ENCODE peak calls at places on chromosome 9, in ten cellular contexts. One of them, this sample, is unnamed.

GRCh38 chr9:673264-673965 is 168.1 kb upstream of the DMRT1 start:
- DNase-seq in tibial nerve: no peak
- DNase-seq in ovary: no peak
- DNase-seq in left ventricle myocardium inferior: no peak
- DNase-seq in tibial artery: no peak
- DNase-seq in brain microvascular endothelial cell: no peak
- DNase-seq in pancreas: no peak
- DNase-seq in neural progenitor cell: no peak
- DNase-seq in lower lobe of right lung: no peak
- DNase-seq in GM23338: no peak
- DNase-seq in this sample: no peak

GRCh38 chr9:82903503-82903902 is 159.4 kb downstream of the RASEF start:
- DNase-seq in brain microvascular endothelial cell: no peak
- DNase-seq in GM23338: peak; percentile 32
- DNase-seq in tibial nerve: no peak
- DNase-seq in pancreas: no peak
- DNase-seq in left ventricle myocardium inferior: no peak
- DNase-seq in ovary: no peak
- DNase-seq in neural progenitor cell: no peak
- DNase-seq in lower lobe of right lung: no peak
- DNase-seq in tibial artery: no peak
- DNase-seq in this sample: no peak

GRCh38 chr9:83980395-83981125 is at the start of gene RMI1:
- DNase-seq in pancreas: peak; percentile 99
- DNase-seq in left ventricle myocardium inferior: peak; percentile 100
- DNase-seq in tibial nerve: peak; percentile 100
- DNase-seq in GM23338: peak; percentile 100
- DNase-seq in lower lobe of right lung: peak; percentile 100
- DNase-seq in tibial artery: peak; percentile 99
- DNase-seq in brain microvascular endothelial cell: peak; percentile 97
- DNase-seq in neural progenitor cell: peak; percentile 100
- DNase-seq in ovary: peak; percentile 100
- DNase-seq in this sample: peak; percentile 76

GRCh38 chr9:3205421-3206095 is 320.2 kb downstream of the RFX3 start:
- DNase-seq in pancreas: no peak
- DNase-seq in lower lobe of right lung: no peak
- DNase-seq in tibial nerve: no peak
- DNase-seq in neural progenitor cell: no peak
- DNase-seq in GM23338: no peak
- DNase-seq in left ventricle myocardium inferior: no peak
- DNase-seq in brain microvascular endothelial cell: no peak
- DNase-seq in ovary: no peak
- DNase-seq in tibial artery: no peak
- DNase-seq in this sample: no peak

GRCh38 chr9:4297795-4298254 is 2.0 kb downstream of the GLIS3 start:
- DNase-seq in pancreas: peak; percentile 65
- DNase-seq in GM23338: peak; percentile 89
- DNase-seq in neural progenitor cell: peak; percentile 94
- DNase-seq in tibial artery: peak; percentile 84
- DNase-seq in ovary: peak; percentile 85
- DNase-seq in tibial nerve: peak; percentile 16
- DNase-seq in left ventricle myocardium inferior: peak; percentile 65
- DNase-seq in lower lobe of right lung: peak; percentile 73
- DNase-seq in brain microvascular endothelial cell: peak; percentile 63
- DNase-seq in this sample: no peak

GRCh38 chr9:111597852-111598729 is 1.4 kb downstream of the PTGR1 start:
- DNase-seq in ovary: peak; percentile 73
- DNase-seq in pancreas: peak; percentile 60
- DNase-seq in left ventricle myocardium inferior: peak; percentile 67
- DNase-seq in lower lobe of right lung: peak; percentile 80
- DNase-seq in neural progenitor cell: peak; percentile 80
- DNase-seq in brain microvascular endothelial cell: peak; percentile 53
- DNase-seq in GM23338: peak; percentile 91
- DNase-seq in tibial nerve: peak; percentile 39
- DNase-seq in tibial artery: peak; percentile 80
- DNase-seq in this sample: peak; percentile 19

GRCh38 chr9:26131891-26132290 is 453.6 kb upstream of the TUSC1 start:
- DNase-seq in neural progenitor cell: no peak
- DNase-seq in brain microvascular endothelial cell: peak; percentile 30
- DNase-seq in lower lobe of right lung: no peak
- DNase-seq in tibial nerve: no peak
- DNase-seq in left ventricle myocardium inferior: no peak
- DNase-seq in tibial artery: no peak
- DNase-seq in pancreas: no peak
- DNase-seq in GM23338: no peak
- DNase-seq in ovary: no peak
- DNase-seq in this sample: no peak

GRCh38 chr9:36923025-36923625 is 110.9 kb downstream of the PAX5 start:
- DNase-seq in tibial artery: no peak
- DNase-seq in GM23338: no peak
- DNase-seq in lower lobe of right lung: no peak
- DNase-seq in tibial nerve: no peak
- DNase-seq in left ventricle myocardium inferior: no peak
- DNase-seq in neural progenitor cell: no peak
- DNase-seq in pancreas: no peak
- DNase-seq in ovary: no peak
- DNase-seq in brain microvascular endothelial cell: no peak
- DNase-seq in this sample: no peak

GRCh38 chr9:35571113-35571512 is 33.9 kb upstream of the TESK1 start:
- DNase-seq in neural progenitor cell: no peak
- DNase-seq in tibial artery: no peak
- DNase-seq in tibial nerve: no peak
- DNase-seq in lower lobe of right lung: no peak
- DNase-seq in GM23338: no peak
- DNase-seq in pancreas: no peak
- DNase-seq in left ventricle myocardium inferior: no peak
- DNase-seq in brain microvascular endothelial cell: no peak
- DNase-seq in ovary: no peak
- DNase-seq in this sample: no peak

GRCh38 chr9:33143241-33143642 is 23.9 kb downstream of the B4GALT1 start:
- DNase-seq in left ventricle myocardium inferior: no peak
- DNase-seq in ovary: no peak
- DNase-seq in pancreas: no peak
- DNase-seq in tibial nerve: no peak
- DNase-seq in tibial artery: peak; percentile 24
- DNase-seq in GM23338: no peak
- DNase-seq in brain microvascular endothelial cell: no peak
- DNase-seq in neural progenitor cell: no peak
- DNase-seq in lower lobe of right lung: peak; percentile 61
- DNase-seq in this sample: peak; percentile 65

DNA sequence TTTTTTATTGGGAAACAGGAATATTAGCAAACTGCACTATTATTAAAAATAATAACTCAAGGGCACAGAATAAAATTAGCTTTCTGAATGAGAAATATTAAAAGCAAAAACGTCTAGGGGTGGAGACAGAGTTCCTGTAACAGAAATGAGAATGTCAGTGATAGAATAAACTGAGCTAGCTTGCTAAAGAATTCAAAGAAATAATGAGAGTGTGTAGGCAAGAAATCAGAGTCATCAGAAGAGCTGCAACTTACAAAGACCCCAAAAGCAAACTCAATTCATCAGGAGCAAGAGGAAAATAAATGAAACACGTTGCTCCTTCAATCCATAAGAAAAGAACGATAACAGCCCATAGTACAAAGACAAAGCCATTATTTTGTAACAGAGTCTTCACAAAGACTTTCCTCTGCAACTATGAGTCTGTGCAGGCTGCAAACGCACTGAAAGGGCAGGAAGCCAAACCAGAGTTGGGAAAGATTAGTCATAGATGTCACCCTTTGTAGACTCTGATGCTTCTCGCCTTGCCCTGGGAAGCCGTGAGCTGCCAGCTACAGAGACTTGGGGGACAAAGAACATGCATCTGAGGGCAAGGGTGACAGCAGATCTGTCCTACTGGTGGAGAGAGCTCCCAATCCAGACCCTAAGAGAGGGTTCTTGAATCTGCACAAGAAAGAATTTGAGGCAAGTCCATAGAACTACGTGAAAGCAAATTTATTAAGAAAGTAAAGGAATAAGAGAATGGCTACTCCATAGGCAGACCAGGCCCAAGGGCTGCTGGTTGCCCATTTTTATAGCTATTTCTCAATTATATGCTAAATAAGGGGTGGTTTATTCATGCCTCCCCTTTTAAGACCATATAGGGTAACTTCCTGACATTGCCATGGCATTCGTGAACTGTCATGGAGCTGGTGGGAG is 40.8 kb downstream of the SHC3 start:
- DNase-seq in lower lobe of right lung: no peak
- DNase-seq in neural progenitor cell: no peak
- DNase-seq in pancreas: peak; percentile 27
- DNase-seq in ovary: peak; percentile 40
- DNase-seq in GM23338: no peak
- DNase-seq in brain microvascular endothelial cell: peak; percentile 96
- DNase-seq in left ventricle myocardium inferior: peak; percentile 19
- DNase-seq in tibial artery: peak; percentile 76
- DNase-seq in tibial nerve: peak; percentile 37
- DNase-seq in this sample: peak; percentile 75
- H3K4me3 ChIP-seq in lower lobe of right lung: no peak overlapping the region
- H3K4me3 ChIP-seq in neural progenitor cell: no peak overlapping the region
- H3K4me3 ChIP-seq in pancreas: no peak overlapping the region
- H3K4me3 ChIP-seq in ovary: no peak overlapping the region
- H3K4me3 ChIP-seq in GM23338: no peak overlapping the region
- H3K4me3 ChIP-seq in brain microvascular endothelial cell: peak overlapping the region; percentile 3
- H3K4me3 ChIP-seq in left ventricle myocardium inferior: no peak overlapping the region
- H3K4me3 ChIP-seq in tibial artery: no peak overlapping the region
- H3K4me3 ChIP-seq in tibial nerve: no peak overlapping the region
- H3K4me3 ChIP-seq in this sample: no peak overlapping the region

GRCh38 chr9:121556580-121556979 is 56.9 kb upstream of the GGTA1 start:
- DNase-seq in brain microvascular endothelial cell: peak; percentile 96
- DNase-seq in pancreas: peak; percentile 43
- DNase-seq in left ventricle myocardium inferior: no peak
- DNase-seq in tibial nerve: no peak
- DNase-seq in lower lobe of right lung: no peak
- DNase-seq in neural progenitor cell: no peak
- DNase-seq in ovary: peak; percentile 48
- DNase-seq in GM23338: no peak
- DNase-seq in tibial artery: peak; percentile 79
- DNase-seq in this sample: peak; percentile 94
- TF ChIP-seq CTCF in brain microvascular endothelial cell: no peak
- TF ChIP-seq CTCF in pancreas: no peak
- TF ChIP-seq CTCF in left ventricle myocardium inferior: no peak
- TF ChIP-seq CTCF in tibial nerve: no peak
- TF ChIP-seq CTCF in lower lobe of right lung: no peak
- TF ChIP-seq CTCF in neural progenitor cell: no peak
- TF ChIP-seq CTCF in ovary: no peak
- TF ChIP-seq CTCF in GM23338: no peak
- TF ChIP-seq CTCF in tibial artery: no peak
- TF ChIP-seq CTCF in this sample: no peak

GRCh38 chr9:21985964-21986667 is 8.1 kb downstream of the CDKN2A start:
- DNase-seq in neural progenitor cell: no peak
- DNase-seq in tibial nerve: no peak
- DNase-seq in GM23338: no peak
- DNase-seq in lower lobe of right lung: no peak
- DNase-seq in ovary: no peak
- DNase-seq in brain microvascular endothelial cell: no peak
- DNase-seq in left ventricle myocardium inferior: no peak
- DNase-seq in pancreas: no peak
- DNase-seq in tibial artery: no peak
- DNase-seq in this sample: no peak
- H3K27me3 ChIP-seq in neural progenitor cell: peaks cover 100% of the 10 kb centered on the region
- H3K27me3 ChIP-seq in tibial nerve: no peaks in the 10 kb centered on the region
- H3K27me3 ChIP-seq in GM23338: peaks cover 100% of the 10 kb centered on the region
- H3K27me3 ChIP-seq in lower lobe of right lung: peaks cover 79% of the 10 kb centered on the region
- H3K27me3 ChIP-seq in ovary: no peaks in the 10 kb centered on the region
- H3K27me3 ChIP-seq in brain microvascular endothelial cell: no peaks in the 10 kb centered on the region
- H3K27me3 ChIP-seq in left ventricle myocardium inferior: peaks cover 98% of the 10 kb centered on the region
- H3K27me3 ChIP-seq in pancreas: peaks cover 25% of the 10 kb centered on the region
- H3K27me3 ChIP-seq in tibial artery: no peaks in the 10 kb centered on the region
- H3K27me3 ChIP-seq in this sample: no peaks in the 10 kb centered on the region

DNA sequence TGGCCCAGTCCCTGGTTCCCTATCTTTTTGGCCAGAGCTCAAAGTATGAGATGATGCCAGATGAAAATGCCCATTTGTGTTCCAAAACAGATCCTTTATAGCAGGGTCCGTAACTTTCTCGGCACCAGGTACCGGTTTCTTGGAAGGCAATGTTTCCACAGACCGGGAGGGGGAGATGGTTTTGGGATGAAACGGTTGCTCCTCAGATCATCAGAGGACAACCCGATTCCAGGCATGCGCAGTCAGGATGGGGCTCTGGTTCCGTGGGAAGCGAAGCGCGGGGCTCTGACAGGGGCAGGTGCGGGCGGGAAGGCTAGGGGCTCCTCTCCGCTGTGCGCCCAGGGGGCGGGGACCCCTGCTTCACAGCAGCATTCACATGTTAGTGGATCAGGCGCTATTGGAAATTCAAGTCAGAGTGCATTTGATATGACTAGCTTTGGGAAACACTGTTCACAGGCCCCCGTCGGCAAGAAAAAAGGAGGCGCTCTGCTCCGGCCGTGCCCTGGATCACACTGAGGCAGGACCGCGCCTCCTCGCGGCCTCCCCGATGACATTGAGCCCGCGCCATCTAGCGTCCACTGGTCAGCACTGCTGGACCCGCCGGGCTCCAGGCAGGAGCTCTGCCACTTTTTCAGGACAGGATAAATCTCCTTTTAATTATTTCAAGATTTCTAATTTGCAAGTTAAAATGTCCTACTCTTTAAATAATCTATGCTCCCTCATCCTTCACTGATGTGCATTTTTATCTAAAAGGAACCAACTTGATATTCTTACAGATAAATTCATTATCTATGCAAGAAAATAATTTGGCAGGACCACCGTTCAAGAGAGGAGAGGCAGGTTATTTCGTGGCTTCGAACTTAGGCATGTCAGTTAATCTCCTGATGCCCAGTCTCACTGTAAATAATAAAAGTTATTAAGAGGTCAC is 190.0 kb downstream of the FANCC start:
- DNase-seq in brain microvascular endothelial cell: peak; percentile 74
- DNase-seq in GM23338: peak; percentile 92
- DNase-seq in tibial artery: peak; percentile 92
- DNase-seq in neural progenitor cell: peak; percentile 92
- DNase-seq in ovary: peak; percentile 90
- DNase-seq in lower lobe of right lung: peak; percentile 88
- DNase-seq in tibial nerve: peak; percentile 90
- DNase-seq in left ventricle myocardium inferior: peak; percentile 86
- DNase-seq in pancreas: peak; percentile 84
- DNase-seq in this sample: no peak
- H3K4me3 ChIP-seq in brain microvascular endothelial cell: peak overlapping the region; percentile 55
- H3K4me3 ChIP-seq in GM23338: peak overlapping the region; percentile 46
- H3K4me3 ChIP-seq in tibial artery: peak overlapping the region; percentile 43
- H3K4me3 ChIP-seq in neural progenitor cell: peak overlapping the region; percentile 40
- H3K4me3 ChIP-seq in ovary: peak overlapping the region; percentile 42
- H3K4me3 ChIP-seq in lower lobe of right lung: peak overlapping the region; percentile 36
- H3K4me3 ChIP-seq in tibial nerve: peak overlapping the region; percentile 46
- H3K4me3 ChIP-seq in left ventricle myocardium inferior: peak overlapping the region; percentile 64
- H3K4me3 ChIP-seq in pancreas: peak overlapping the region; percentile 39
- H3K4me3 ChIP-seq in this sample: peak overlapping the region; percentile 41

GRCh38 chr9:107246259-107247254 is 36.5 kb upstream of the RAD23B start:
- DNase-seq in ovary: no peak
- DNase-seq in neural progenitor cell: peak; percentile 68
- DNase-seq in lower lobe of right lung: no peak
- DNase-seq in tibial artery: no peak
- DNase-seq in tibial nerve: no peak
- DNase-seq in left ventricle myocardium inferior: no peak
- DNase-seq in GM23338: peak; percentile 71
- DNase-seq in pancreas: no peak
- DNase-seq in brain microvascular endothelial cell: no peak
- DNase-seq in this sample: no peak
- TF ChIP-seq CTCF in ovary: no peak
- TF ChIP-seq CTCF in neural progenitor cell: peak; percentile 58
- TF ChIP-seq CTCF in lower lobe of right lung: no peak
- TF ChIP-seq CTCF in tibial artery: no peak
- TF ChIP-seq CTCF in tibial nerve: no peak
- TF ChIP-seq CTCF in left ventricle myocardium inferior: no peak
- TF ChIP-seq CTCF in GM23338: peak; percentile 74
- TF ChIP-seq CTCF in pancreas: no peak
- TF ChIP-seq CTCF in brain microvascular endothelial cell: peak; percentile 47
- TF ChIP-seq CTCF in this sample: peak; percentile 5